ENCODE peak calls at places on chromosomes 3 and 15, in five cellular contexts. S is brain microvascular endothelial cell, Z is testis, A is AG09309, I is Caco-2. Q is an unnamed sample.

GRCh38 chr3:81816473-81817260 is 55.2 kb upstream of the GBE1 start:
- DNase-seq in A (no peak), S (no peak), Z (no peak), I (no peak), Q (peak; percentile 59)

GRCh38 chr3:37183375-37183831 is 9.0 kb upstream of the LRRFIP2 start:
- DNase-seq in A (peak; percentile 87), I (no peak), Z (no peak), S (peak; percentile 82), Q (no peak)

GRCh38 chr3:195856410-195857084 is 44.8 kb upstream of the MUC4 start:
- DNase-seq in S (no peak), Z (no peak), A (no peak), I (no peak), Q (no peak)

GRCh38 chr15:34154725-34155204 is 52.9 kb downstream of the PGBD4 start:
- DNase-seq in I (peak; percentile 2), Z (no peak), S (peak; percentile 3), A (no peak), Q (no peak)

GRCh38 chr15:36757189-36757814 is 177.9 kb downstream of the CDIN1 start:
- DNase-seq in Z (no peak), I (no peak), A (no peak), S (peak; percentile 42), Q (no peak)

GRCh38 chr15:85406916-85407315 is 26.5 kb downstream of the AKAP13 start:
- DNase-seq in Z (no peak), A (no peak), I (no peak), S (no peak), Q (no peak)

GRCh38 chr3:159761377-159761776 is 227.3 kb upstream of the IL12A start:
- DNase-seq in S (no peak), A (peak; percentile 28), Z (peak; percentile 41), I (no peak), Q (no peak)

GRCh38 chr3:67524046-67524445 is 130.4 kb downstream of the SUCLG2 start:
- DNase-seq in A (no peak), Z (no peak), S (peak; percentile 18), I (no peak), Q (no peak)

GRCh38 chr3:34863485-34863884 is 775.8 kb upstream of the ARPP21 start:
- DNase-seq in S (no peak), I (no peak), A (no peak), Z (no peak), Q (no peak)

GRCh38 chr3:28590216-28590615 is 241.6 kb upstream of the AZI2 start:
- DNase-seq in A (no peak), I (no peak), S (no peak), Z (no peak), Q (no peak)

GRCh38 chr15:95368211-95368610 is 962.3 kb upstream of the NR2F2 start:
- DNase-seq in Z (no peak), S (peak; percentile 35), A (no peak), I (no peak), Q (no peak)

GRCh38 chr15:93900476-93901400 is 330.6 kb upstream of the MCTP2 start:
- DNase-seq in S (no peak), A (no peak), I (no peak), Z (peak; percentile 75), Q (no peak)

GRCh38 chr3:11724615-11725339 is 81.1 kb upstream of the VGLL4 start:
- DNase-seq in I (no peak), A (no peak), S (no peak), Z (no peak), Q (peak; percentile 77)

GRCh38 chr15:96274698-96275097 is 55.8 kb upstream of the NR2F2 start:
- DNase-seq in S (no peak), Z (no peak), A (no peak), I (no peak), Q (no peak)

GRCh38 chr3:129855454-129856419 is 37.8 kb downstream of the TMCC1 start:
- DNase-seq in S (peak; percentile 39), Z (no peak), A (peak; percentile 25), I (no peak), Q (no peak)

GRCh38 chr3:49133226-49133951 is 539 bp upstream of the LAMB2 start:
- DNase-seq in A (peak; percentile 62), I (peak; percentile 86), Z (peak; percentile 93), S (peak; percentile 85), Q (no peak)

GRCh38 chr15:31383150-31383549 is 56.5 kb downstream of the KLF13 start:
- DNase-seq in S (no peak), I (no peak), A (no peak), Z (no peak), Q (no peak)

GRCh38 chr15:35603298-35603697 is 57.3 kb upstream of the DPH6 start:
- DNase-seq in A (peak; percentile 24), S (peak; percentile 27), I (no peak), Z (no peak), Q (peak; percentile 15)

GRCh38 chr3:186225603-186226002 is 116.7 kb upstream of the ETV5 start:
- DNase-seq in I (no peak), A (no peak), Z (no peak), S (no peak), Q (peak; percentile 49)

GRCh38 chr3:37770938-37771918 is 90.5 kb upstream of the CTDSPL start:
- DNase-seq in I (no peak), Z (peak; percentile 92), S (peak; percentile 18), A (no peak), Q (no peak)

GRCh38 chr15:32733276-32733675 is 15.5 kb downstream of the GREM1 start:
- DNase-seq in A (no peak), Z (no peak), S (no peak), I (no peak), Q (no peak)

GRCh38 chr3:58013973-58014649 is 5.9 kb downstream of the FLNB start:
- DNase-seq in Z (peak; percentile 61), A (peak; percentile 83), S (peak; percentile 73), I (no peak), Q (no peak)

GRCh38 chr3:183487046-183487445 is 58.6 kb upstream of the MCF2L2 start:
- DNase-seq in Z (no peak), A (no peak), I (no peak), S (no peak), Q (no peak)

GRCh38 chr3:5497497-5497896 is 310.0 kb downstream of the EDEM1 start:
- DNase-seq in Z (no peak), A (no peak), S (no peak), I (no peak), Q (no peak)

GRCh38 chr3:43852066-43852465 is 161.3 kb downstream of the ABHD5 start:
- DNase-seq in I (no peak), A (peak; percentile 17), Z (no peak), S (peak; percentile 40), Q (no peak)

GRCh38 chr15:67678948-67679347 is 136.4 kb downstream of the MAP2K5 start:
- DNase-seq in Z (no peak), I (no peak), S (no peak), A (no peak), Q (no peak)

GRCh38 chr15:41331281-41331680 is 1.1 kb downstream of the OIP5 start:
- DNase-seq in I (no peak), S (no peak), A (no peak), Z (no peak), Q (no peak)

GRCh38 chr3:134029734-134030381 is at the start of gene SLCO2A1:
- DNase-seq in I (peak; percentile 68), A (no peak), S (no peak), Z (peak; percentile 23), Q (peak; percentile 41)

GRCh38 chr15:30999729-31000128 is 8.3 kb upstream of the MTMR10 start:
- DNase-seq in I (no peak), S (no peak), Z (no peak), A (no peak), Q (no peak)

GRCh38 chr3:170864525-170865208 is 5.3 kb downstream of the RPL22L1 start:
- DNase-seq in I (no peak), S (no peak), Z (no peak), A (no peak), Q (no peak)

GRCh38 chr15:99719096-99719541 is 14.1 kb downstream of the LYSMD4 start:
- DNase-seq in S (peak; percentile 81), A (peak; percentile 71), I (no peak), Z (no peak), Q (peak; percentile 79)

GRCh38 chr15:39585394-39585841 is 4.5 kb downstream of the THBS1 start:
- DNase-seq in Z (no peak), S (no peak), A (peak; percentile 88), I (no peak), Q (no peak)

GRCh38 chr3:99966657-99967420 is 147.5 kb downstream of the FILIP1L start:
- DNase-seq in S (no peak), Z (peak; percentile 40), I (no peak), A (no peak), Q (no peak)

GRCh38 chr3:56919137-56919796 is 117.5 kb upstream of the ARHGEF3 start:
- DNase-seq in Z (no peak), I (no peak), A (no peak), S (no peak), Q (no peak)

GRCh38 chr15:87779746-87780145 is 476.8 kb downstream of the NTRK3 start:
- DNase-seq in Z (no peak), A (no peak), S (no peak), I (no peak), Q (no peak)

GRCh38 chr3:16849795-16850194 is 35.0 kb upstream of the PLCL2 start:
- DNase-seq in A (no peak), Z (no peak), S (peak; percentile 62), I (no peak), Q (no peak)

GRCh38 chr15:78691167-78691872 is 50.3 kb upstream of the CHRNB4 start:
- DNase-seq in Z (no peak), S (no peak), I (no peak), A (no peak), Q (no peak)

GRCh38 chr15:25933456-25934158 is 70.5 kb upstream of the ATP10A start:
- DNase-seq in Z (peak; percentile 87), A (peak; percentile 58), I (peak; percentile 70), S (peak; percentile 75), Q (no peak)

GRCh38 chr15:71811752-71812735 is 1.7 kb downstream of the NR2E3 start:
- DNase-seq in A (no peak), I (no peak), S (no peak), Z (peak; percentile 51), Q (peak; percentile 25)
- TF ChIP-seq CTCF in A (no peak), I (no peak), S (no peak), Z (no peak), Q (no peak)

GRCh38 chr15:90892023-90892422 is 7.7 kb downstream of the FES start:
- DNase-seq in A (no peak), S (no peak), Z (no peak), I (no peak), Q (no peak)

GRCh38 chr15:90891346-90891949 is 7.1 kb downstream of the FES start:
- DNase-seq in I (no peak), S (no peak), Z (no peak), A (no peak), Q (no peak)

GRCh38 chr15:90889736-90890456 is 5.6 kb downstream of the FES start:
- DNase-seq in S (no peak), I (no peak), Z (no peak), A (no peak), Q (no peak)

GRCh38 chr15:90889313-90889730 is 5.0 kb downstream of the FES start:
- DNase-seq in S (no peak), I (no peak), Z (no peak), A (no peak), Q (no peak)

GRCh38 chr15:90890839-90891238 is 6.5 kb downstream of the FES start:
- DNase-seq in A (no peak), I (no peak), Z (no peak), S (no peak), Q (no peak)
- TF ChIP-seq CTCF in A (no peak), I (no peak), Z (no peak), S (no peak), Q (no peak)

GRCh38 chr3:45544719-45545296 is 49.7 kb upstream of the LIMD1 start:
- DNase-seq in S (no peak), Z (no peak), A (no peak), I (no peak), Q (no peak)
- TF ChIP-seq CTCF in S (peak; percentile 25), Z (no peak), A (no peak), I (no peak), Q (no peak)

GRCh38 chr15:51425517-51426033 is 84.1 kb downstream of the GLDN start:
- DNase-seq in A (no peak), Z (no peak), S (no peak), I (no peak), Q (no peak)
- TF ChIP-seq CTCF in A (no peak), Z (no peak), S (no peak), I (no peak), Q (no peak)

Q was measured in GM13977.